ENCODE peak calls at places on chromosomes 5 and 9, in ten cellular contexts. K is CD8-positive, alpha-beta T cell; N is gastrocnemius medialis; U is heart left ventricle; Z is colonic mucosa; X is A673; W is mammary epithelial cell; H is left ventricle myocardium inferior; P is breast epithelium; V is AG04450. A is an unnamed sample.

GRCh38 chr9:132182609-132183073 is 20.8 kb downstream of the NTNG2 start:
- DNase-seq in K (no peak), N (no peak), U (no peak), Z (no peak), X (peak), W (no peak), H (no peak), P (no peak), V (no peak), A (peak)

GRCh38 chr9:89473762-89474469 is 24.0 kb downstream of the SEMA4D start:
- DNase-seq in K (no peak), N (no peak), U (no peak), Z (no peak), X (no peak), W (no peak), H (no peak), P (no peak), V (peak), A (no peak)

GRCh38 chr5:34591723-34592122 is 64.4 kb upstream of the RAI14 start:
- DNase-seq in K (no peak), N (no peak), U (no peak), Z (no peak), X (no peak), W (no peak), H (no peak), P (no peak), V (no peak), A (no peak)

GRCh38 chr5:103041071-103041676 is 78.8 kb downstream of the GIN1 start:
- DNase-seq in K (no peak), N (no peak), U (no peak), Z (no peak), X (peak), W (peak), H (no peak), P (no peak), V (peak), A (no peak)

GRCh38 chr5:10400834-10401233 is 40.8 kb upstream of the ROPN1L start:
- DNase-seq in K (no peak), N (no peak), U (no peak), Z (no peak), X (no peak), W (peak), H (no peak), P (no peak), V (no peak), A (no peak)

GRCh38 chr5:134874831-134875655 is 872 bp downstream of the TXNDC15 start:
- DNase-seq in K (no peak), N (peak), U (peak), Z (peak), X (peak), W (peak), H (peak), P (peak), V (peak), A (peak)

GRCh38 chr9:94096819-94097577 is 12.7 kb downstream of the PTPDC1 start:
- DNase-seq in K (no peak), N (no peak), U (no peak), Z (no peak), X (no peak), W (peak), H (no peak), P (no peak), V (no peak), A (no peak)

GRCh38 chr5:103890313-103890712 is 327.7 kb upstream of the NUDT12 start:
- DNase-seq in K (no peak), N (no peak), U (no peak), Z (no peak), X (no peak), W (no peak), H (no peak), P (no peak), V (no peak), A (no peak)

GRCh38 chr5:178355662-178356061 is 123.1 kb upstream of the PHYKPL start:
- DNase-seq in K (no peak), N (no peak), U (no peak), Z (no peak), X (no peak), W (no peak), H (no peak), P (no peak), V (no peak), A (no peak)

GRCh38 chr5:112914584-112914983 is 7.4 kb downstream of the REEP5 start:
- DNase-seq in K (no peak), N (no peak), U (no peak), Z (no peak), X (no peak), W (no peak), H (no peak), P (no peak), V (no peak), A (no peak)

GRCh38 chr9:133499130-133499891 is 20.4 kb upstream of the SLC2A6 start:
- DNase-seq in K (no peak), N (no peak), U (peak), Z (peak), X (no peak), W (no peak), H (peak), P (no peak), V (no peak), A (no peak)

GRCh38 chr9:113154471-113154870 is 3.7 kb downstream of the SLC31A2 start:
- DNase-seq in K (no peak), N (peak), U (no peak), Z (no peak), X (no peak), W (peak), H (no peak), P (no peak), V (no peak), A (no peak)

GRCh38 chr9:121640076-121640475 is 11.4 kb upstream of the DAB2IP start:
- DNase-seq in K (no peak), N (peak), U (peak), Z (peak), X (peak), W (no peak), H (peak), P (no peak), V (no peak), A (peak)

GRCh38 chr5:10894445-10895054 is 133.5 kb upstream of the DAP start:
- DNase-seq in K (no peak), N (no peak), U (no peak), Z (no peak), X (no peak), W (no peak), H (no peak), P (no peak), V (no peak), A (no peak)

GRCh38 chr9:100098241-100098886 is 436 bp downstream of the ERP44 start:
- DNase-seq in K (peak), N (peak), U (peak), Z (peak), X (peak), W (peak), H (peak), P (peak), V (peak), A (peak)

GRCh38 chr9:104948277-104948676 is 20.3 kb upstream of the ABCA1 start:
- DNase-seq in K (no peak), N (no peak), U (no peak), Z (no peak), X (no peak), W (peak), H (no peak), P (no peak), V (no peak), A (no peak)

GRCh38 chr5:16863380-16864007 is 72.6 kb downstream of the MYO10 start:
- DNase-seq in K (no peak), N (no peak), U (no peak), Z (no peak), X (no peak), W (no peak), H (no peak), P (no peak), V (no peak), A (no peak)

GRCh38 chr5:60586307-60586901 is 113.6 kb downstream of the DEPDC1B start:
- DNase-seq in K (no peak), N (no peak), U (no peak), Z (no peak), X (peak), W (no peak), H (no peak), P (no peak), V (no peak), A (no peak)

GRCh38 chr5:59390074-59390659 is 503.4 kb downstream of the PDE4D start:
- DNase-seq in K (no peak), N (no peak), U (no peak), Z (peak), X (peak), W (no peak), H (no peak), P (no peak), V (no peak), A (peak)

GRCh38 chr5:151885138-151885908 is 39.3 kb downstream of the GLRA1 start:
- DNase-seq in K (no peak), N (no peak), U (no peak), Z (no peak), X (no peak), W (no peak), H (no peak), P (no peak), V (no peak), A (no peak)

GRCh38 chr5:157918811-157919742 is 60.1 kb upstream of the CLINT1 start:
- DNase-seq in K (no peak), N (no peak), U (no peak), Z (peak), X (peak), W (no peak), H (no peak), P (no peak), V (no peak), A (no peak)

GRCh38 chr9:132372177-132373095 is 17.6 kb upstream of the SETX start:
- DNase-seq in K (no peak), N (peak), U (peak), Z (peak), X (peak), W (peak), H (peak), P (peak), V (no peak), A (peak)

GRCh38 chr9:6689893-6690634 is 44.5 kb upstream of the GLDC start:
- DNase-seq in K (no peak), N (no peak), U (no peak), Z (no peak), X (no peak), W (no peak), H (no peak), P (no peak), V (no peak), A (no peak)

DNA sequence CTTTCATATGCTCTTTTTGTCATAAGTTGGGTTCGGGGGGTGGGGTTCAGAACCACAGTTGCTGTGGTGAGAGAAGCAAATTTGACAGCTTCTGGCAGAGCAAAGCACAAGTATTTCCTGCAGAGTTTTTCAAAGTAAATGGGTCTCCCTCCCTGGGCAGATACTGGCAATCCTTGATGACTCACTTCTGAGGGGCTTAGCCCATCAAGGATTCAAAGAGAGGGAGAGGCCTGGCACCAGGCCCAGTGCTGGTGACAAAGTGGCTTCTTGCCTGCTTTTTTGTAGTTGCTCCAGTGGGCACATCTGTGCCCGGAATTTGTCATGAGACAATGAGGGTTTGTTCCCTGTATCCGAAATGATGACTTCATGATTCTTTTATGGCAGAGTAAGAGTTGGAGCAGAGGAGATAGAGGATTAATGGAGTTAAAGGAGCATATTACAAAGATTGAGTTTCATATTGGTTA is 46.6 kb upstream of the TNC start:
- DNase-seq in K (no peak), N (no peak), U (no peak), Z (no peak), X (peak), W (peak), H (no peak), P (peak), V (no peak), A (peak)
- H3K27ac ChIP-seq in K (no peak), N (no peak), U (no peak), Z (no peak), X (peak), W (peak), H (no peak), P (no peak), V (peak), A (no peak)

DNA sequence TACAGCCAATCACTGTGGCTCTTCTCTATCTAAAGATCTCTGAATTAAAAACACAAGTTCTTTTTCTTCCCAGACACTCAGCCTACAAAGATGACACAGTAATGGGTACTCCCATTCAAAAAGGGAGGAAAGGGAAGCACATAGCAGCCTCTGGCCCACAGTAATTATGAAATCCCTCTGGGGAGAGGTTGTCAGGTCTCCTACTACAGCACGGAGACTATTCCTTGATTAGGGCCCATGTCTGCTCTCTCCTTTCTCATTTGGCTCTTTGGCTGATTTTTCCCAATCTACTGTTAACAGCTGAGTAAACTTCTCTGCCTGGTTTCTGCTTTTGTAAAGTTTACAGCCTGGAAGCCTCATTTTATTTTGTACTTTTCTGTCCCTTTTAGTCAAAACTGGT is 62.1 kb upstream of the RANBP3L start:
- DNase-seq in K (no peak), N (no peak), U (no peak), Z (no peak), X (no peak), W (no peak), H (no peak), P (no peak), V (no peak), A (no peak)
- H3K27ac ChIP-seq in K (no peak), N (no peak), U (no peak), Z (no peak), X (no peak), W (no peak), H (no peak), P (no peak), V (no peak), A (no peak)

DNA sequence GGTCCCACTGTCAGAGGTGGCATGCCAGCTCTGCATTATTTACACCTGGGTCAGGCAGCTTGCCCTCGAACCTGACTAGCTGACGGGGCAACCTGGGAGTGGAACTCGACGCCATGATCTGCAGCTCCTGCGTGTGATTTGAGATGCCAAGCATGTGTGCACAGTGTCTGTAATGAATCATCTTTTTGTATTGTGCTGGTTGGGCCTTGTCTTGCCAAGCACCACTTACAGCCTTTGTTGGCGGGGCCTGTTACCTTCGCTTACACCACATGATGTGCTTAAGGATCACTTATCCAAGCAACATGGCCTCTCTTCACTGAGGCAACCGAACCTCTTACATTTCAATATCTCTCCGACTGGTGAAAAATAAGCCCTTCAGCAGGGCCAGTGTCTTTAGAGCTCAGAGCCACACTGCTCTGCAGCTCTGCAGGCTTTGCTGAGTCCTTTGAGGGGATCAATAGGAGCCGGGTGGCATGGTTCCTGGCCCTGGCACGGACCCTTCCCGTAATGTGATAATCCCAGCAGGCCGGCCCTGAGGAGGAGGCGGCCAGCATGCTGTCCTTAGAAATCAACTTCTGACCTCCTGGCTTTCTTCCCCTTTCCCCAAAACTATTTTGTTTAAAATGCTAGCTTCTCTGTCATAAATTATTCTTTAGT is 297.7 kb upstream of the CD180 start:
- DNase-seq in K (no peak), N (peak), U (peak), Z (no peak), X (no peak), W (no peak), H (no peak), P (no peak), V (no peak), A (no peak)
- H3K27ac ChIP-seq in K (no peak), N (peak), U (no peak), Z (no peak), X (no peak), W (no peak), H (peak), P (no peak), V (no peak), A (no peak)

DNA sequence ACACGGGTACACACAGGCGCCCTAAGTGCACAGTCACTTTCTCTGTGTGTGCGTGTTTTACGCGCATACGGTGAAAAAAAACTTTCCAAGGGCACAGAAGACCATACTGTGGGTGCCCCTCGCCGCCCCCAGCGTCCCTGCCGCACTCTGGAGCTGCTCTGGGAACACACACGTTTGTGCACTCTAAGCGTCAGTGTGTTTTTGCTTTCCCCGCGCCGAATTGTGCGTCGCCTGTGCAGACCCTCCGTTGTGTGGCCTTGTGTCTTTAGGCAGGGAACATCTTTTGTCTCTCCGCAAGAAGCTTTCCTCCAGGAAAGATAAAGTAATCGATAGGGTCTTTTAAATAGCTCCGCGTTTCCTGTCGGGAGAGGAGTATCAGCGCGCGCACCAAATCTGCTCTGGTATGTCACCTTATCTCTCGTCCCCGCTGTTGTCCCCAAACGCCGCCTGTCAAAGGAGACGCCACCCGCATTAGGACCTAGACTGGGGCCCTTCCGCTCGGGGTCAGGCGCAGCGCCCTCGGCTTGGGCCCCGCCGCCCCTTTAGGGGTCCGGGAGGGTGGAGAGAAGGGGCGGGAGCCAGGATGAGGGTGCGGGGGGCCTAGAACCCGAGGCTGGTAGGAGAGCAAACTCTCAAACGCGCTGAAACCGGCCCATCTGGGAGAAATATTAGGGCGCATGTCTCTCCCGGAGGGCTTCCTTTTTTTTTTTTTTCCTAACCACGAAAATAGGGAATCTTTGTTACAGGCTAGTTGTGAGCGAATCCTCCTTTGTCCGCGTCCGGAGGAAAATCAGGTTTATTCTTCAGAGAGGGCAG is 10.5 kb upstream of the NKX2-5 start:
- DNase-seq in K (no peak), N (no peak), U (peak), Z (no peak), X (no peak), W (no peak), H (peak), P (no peak), V (no peak), A (no peak)
- H3K27ac ChIP-seq in K (no peak), N (no peak), U (peak), Z (no peak), X (no peak), W (no peak), H (peak), P (no peak), V (no peak), A (no peak)

GRCh38 chr5:135995979-135996378 is 32.8 kb upstream of the TGFBI start:
- DNase-seq in K (no peak), N (no peak), U (no peak), Z (no peak), X (no peak), W (no peak), H (no peak), P (no peak), V (no peak), A (no peak)

GRCh38 chr5:135993894-135994514 is 34.8 kb upstream of the TGFBI start:
- DNase-seq in K (no peak), N (no peak), U (no peak), Z (no peak), X (peak), W (no peak), H (no peak), P (no peak), V (peak), A (no peak)

GRCh38 chr5:135991381-135991907 is 36.7 kb upstream of the LECT2 start:
- DNase-seq in K (no peak), N (no peak), U (no peak), Z (no peak), X (no peak), W (no peak), H (no peak), P (no peak), V (no peak), A (no peak)

GRCh38 chr5:135990518-135991240 is 35.9 kb upstream of the LECT2 start:
- DNase-seq in K (no peak), N (no peak), U (peak), Z (no peak), X (no peak), W (no peak), H (no peak), P (no peak), V (no peak), A (no peak)

DNA sequence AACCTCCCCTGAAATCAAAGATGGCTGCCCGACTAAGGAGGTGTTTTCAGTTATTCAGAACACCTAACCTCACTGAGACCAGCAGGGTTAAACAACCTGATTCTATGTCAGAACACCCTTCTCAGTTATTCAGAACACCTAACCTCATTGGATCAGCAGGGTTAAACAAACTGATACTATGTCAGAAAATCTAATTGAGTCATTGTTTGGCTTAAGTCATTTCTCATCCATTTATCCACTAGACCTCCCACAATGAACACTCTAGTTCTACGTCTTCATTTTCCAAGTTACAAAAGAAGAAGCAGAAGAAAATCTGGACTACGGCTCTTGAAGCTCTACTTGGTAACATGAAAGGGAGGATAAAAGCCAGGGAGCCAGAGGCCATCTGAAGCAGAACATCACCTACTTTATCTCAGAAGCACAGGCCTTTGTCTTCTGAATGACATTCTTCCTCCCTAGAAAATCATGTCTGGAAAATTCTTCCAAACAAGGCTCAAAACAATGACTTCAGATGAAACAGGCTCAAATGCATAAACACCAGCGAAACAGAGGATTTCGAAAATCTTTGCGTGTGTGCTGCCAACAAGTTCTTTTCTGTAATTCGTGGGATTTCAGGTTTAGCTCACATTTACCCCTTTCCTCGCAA is 35.4 kb upstream of the TGFBI start:
- DNase-seq in K (no peak), N (no peak), U (no peak), Z (no peak), X (no peak), W (no peak), H (no peak), P (no peak), V (no peak), A (no peak)
- H3K27ac ChIP-seq in K (no peak), N (peak), U (peak), Z (peak), X (peak), W (no peak), H (peak), P (peak), V (peak), A (no peak)

GRCh38 chr5:138934971-138935370 is 59.8 kb upstream of the LRRTM2 start:
- DNase-seq in K (no peak), N (no peak), U (no peak), Z (no peak), X (no peak), W (no peak), H (no peak), P (peak), V (no peak), A (no peak)
- H3K27ac ChIP-seq in K (no peak), N (peak), U (no peak), Z (no peak), X (no peak), W (no peak), H (no peak), P (no peak), V (no peak), A (no peak)

A was measured in testis.